ENCODE peak calls at places on chromosomes 11 and 22, in five cellular contexts. M is CD4-positive, alpha-beta T cell; X is ovary; S is AG09319; H is pancreas. L is an unnamed sample.

GRCh38 chr11:45794169-45794568 is 10.8 kb upstream of the SLC35C1 start:
- DNase-seq in H (no peak), X (no peak), S (no peak), M (no peak), L (no peak)

GRCh38 chr22:20440637-20441591 is 3.3 kb upstream of the SCARF2 start:
- DNase-seq in X (peak), H (peak), S (no peak), M (no peak), L (no peak)

GRCh38 chr11:34909435-34909834 is 6.7 kb downstream of the APIP start:
- DNase-seq in S (no peak), M (no peak), H (no peak), X (no peak), L (no peak)

GRCh38 chr11:94956963-94957362 is 16.4 kb downstream of the CWC15 start:
- DNase-seq in X (no peak), S (no peak), M (no peak), H (no peak), L (no peak)

GRCh38 chr11:109641549-109641948 is 219.6 kb downstream of the C11orf87 start:
- DNase-seq in X (no peak), H (no peak), S (no peak), M (no peak), L (no peak)

GRCh38 chr22:28907311-28908008 is 24.1 kb downstream of the ZNRF3 start:
- DNase-seq in H (no peak), S (no peak), X (no peak), M (no peak), L (no peak)

GRCh38 chr11:69012092-69013008 is 696 bp downstream of the MRGPRF start:
- DNase-seq in M (no peak), H (no peak), S (no peak), X (peak), L (no peak)

GRCh38 chr22:22799561-22799960 is 88.1 kb upstream of the IGLL5 start:
- DNase-seq in M (no peak), X (no peak), S (no peak), H (no peak), L (no peak)

GRCh38 chr22:35275580-35275979 is 18.3 kb downstream of the HMGXB4 start:
- DNase-seq in M (no peak), S (no peak), H (no peak), X (no peak), L (no peak)

GRCh38 chr11:125990244-125990643 is 44.4 kb downstream of the VSIG10L2 start:
- DNase-seq in S (no peak), M (no peak), X (no peak), H (no peak), L (no peak)

GRCh38 chr22:43923631-43924548 is at the start of gene PNPLA3:
- DNase-seq in S (peak), H (peak), X (peak), M (peak), L (no peak)
- TF ChIP-seq CTCF in S (peak), H (no peak), X (no peak), M (no peak), L (peak)

GRCh38 chr11:8354622-8355417 is 91.1 kb upstream of the LMO1 start:
- DNase-seq in X (no peak), H (peak), M (no peak), S (no peak), L (no peak)
- TF ChIP-seq CTCF in X (no peak), H (no peak), M (no peak), S (no peak), L (peak)

GRCh38 chr11:86346513-86346912 is 28.2 kb upstream of the CCDC81 start:
- DNase-seq in M (no peak), X (no peak), S (no peak), H (no peak), L (no peak)

GRCh38 chr11:86341382-86341781 is 33.3 kb upstream of the CCDC81 start:
- DNase-seq in H (no peak), S (no peak), M (no peak), X (no peak), L (no peak)
- TF ChIP-seq CTCF in H (no peak), S (no peak), M (no peak), X (no peak), L (no peak)

DNA sequence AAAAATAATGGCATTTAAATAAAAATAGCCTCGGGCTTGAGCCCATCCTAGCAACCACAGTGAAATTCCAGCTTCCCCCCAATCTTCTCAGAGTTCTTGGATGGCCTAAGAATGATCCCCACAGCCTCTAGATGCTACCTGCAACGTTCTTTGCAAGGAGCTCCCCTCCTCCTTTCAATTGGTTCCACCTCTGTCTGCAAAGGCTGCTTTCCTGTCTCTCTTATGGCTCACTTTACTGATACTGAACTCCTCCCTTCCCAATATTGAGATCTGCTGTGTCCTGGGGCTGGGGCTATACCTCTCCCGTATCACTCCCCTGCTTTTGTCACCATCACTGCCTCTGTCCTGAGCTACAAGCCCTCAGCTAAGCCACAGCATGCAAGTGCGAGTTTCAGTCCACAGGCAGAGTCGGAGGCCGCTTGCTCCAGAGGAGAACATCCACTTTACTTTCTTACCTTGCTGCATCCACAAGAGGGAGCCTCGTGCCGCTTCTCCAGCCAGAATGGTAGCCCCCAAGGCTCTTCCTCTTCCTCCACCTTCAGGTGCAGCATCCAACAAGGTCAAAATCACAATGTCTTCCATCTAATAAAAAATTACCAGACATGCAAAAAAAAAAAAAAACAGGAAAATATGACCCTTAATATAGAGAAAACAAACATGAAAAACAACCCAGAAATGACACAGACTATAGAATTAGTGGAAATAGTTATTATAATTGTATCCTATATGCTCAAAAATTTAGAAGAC is 48.6 kb upstream of the TMEM45B start:
- DNase-seq in H (no peak), X (no peak), S (no peak), M (no peak), L (no peak)
- TF ChIP-seq CTCF in H (no peak), X (no peak), S (peak), M (peak), L (peak)

DNA sequence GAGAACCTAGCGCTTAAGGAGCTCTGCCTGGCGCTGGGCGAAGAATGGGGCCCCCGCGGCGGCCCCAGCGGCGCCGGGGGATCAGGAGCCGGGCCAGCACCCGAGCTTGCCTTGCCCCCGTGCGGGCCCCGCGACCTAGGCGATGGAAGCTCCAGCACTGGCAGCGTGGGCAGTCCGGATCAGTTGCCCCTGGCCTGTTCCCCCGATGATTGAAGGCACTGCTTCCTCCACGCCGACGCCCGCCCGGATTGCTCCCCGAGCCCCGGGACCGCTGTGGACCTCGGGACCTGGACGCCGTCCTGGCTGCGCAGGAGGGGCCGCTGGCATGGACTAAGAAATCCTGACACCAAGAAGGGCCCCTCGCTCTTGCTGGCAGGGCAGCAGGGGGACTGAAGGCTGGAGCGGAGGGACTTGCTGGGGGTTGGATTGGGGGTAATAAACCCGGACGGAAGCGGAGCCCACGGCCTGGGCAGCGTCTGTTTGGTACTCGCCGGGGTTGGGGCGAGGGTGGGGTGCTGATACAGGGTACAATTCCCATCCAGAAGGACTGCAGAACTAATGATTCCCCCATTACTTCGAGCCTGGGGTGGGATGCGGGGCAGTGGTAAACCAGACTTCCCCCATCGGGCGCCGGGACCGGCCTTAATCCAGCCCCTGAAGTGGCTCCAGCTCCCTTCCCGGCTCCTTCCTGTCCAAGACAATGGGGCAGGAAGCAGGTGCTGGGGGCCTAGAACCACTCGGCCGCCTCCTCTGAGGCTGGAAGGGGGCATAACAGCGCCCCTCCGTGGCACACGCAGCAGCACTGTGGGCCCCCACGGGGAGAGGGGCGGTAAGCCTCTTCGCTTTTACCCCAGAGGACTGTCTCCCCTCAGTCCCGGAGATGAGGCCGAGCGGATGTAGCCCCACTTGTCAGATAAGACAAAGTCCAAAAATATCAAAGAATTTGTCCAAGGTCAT is 985 bp downstream of the CCDC85B start:
- DNase-seq in X (no peak), M (no peak), H (no peak), S (no peak), L (no peak)
- TF ChIP-seq CTCF in X (no peak), M (peak), H (no peak), S (peak), L (no peak)

L was measured in epithelial cell of proximal tubule.